ENCODE peak calls at places on chromosomes 11 and 22, in seven cellular contexts. C, P, B, U, L, F and A are unnamed samples.

GRCh38 chr11:10930961-10931760 is 73.3 kb upstream of the ZBED5 start:
- DNase-seq in C (peak), P (peak), B (peak), U (peak), L (peak), F (peak), A (peak)

GRCh38 chr22:44196731-44197131 is 16.0 kb downstream of the PARVG start:
- DNase-seq in C (no peak), P (no peak), B (no peak), U (no peak), L (no peak), F (no peak), A (no peak)

GRCh38 chr11:116916052-116916451 is 78.6 kb upstream of the APOA1 start:
- DNase-seq in C (no peak), P (no peak), B (no peak), U (no peak), L (no peak), F (no peak), A (no peak)

GRCh38 chr11:15653191-15653590 is 538.5 kb downstream of the INSC start:
- DNase-seq in C (no peak), P (no peak), B (no peak), U (no peak), L (no peak), F (no peak), A (no peak)

GRCh38 chr11:129143335-129143734 is 48.8 kb downstream of the ARHGAP32 start:
- DNase-seq in C (no peak), P (no peak), B (no peak), U (no peak), L (no peak), F (no peak), A (peak)

GRCh38 chr11:90222152-90222458 is 744 bp downstream of the CHORDC1 start:
- DNase-seq in C (no peak), P (no peak), B (no peak), U (no peak), L (no peak), F (no peak), A (no peak)

GRCh38 chr11:47488674-47489394 is 39.9 kb upstream of the RAPSN start:
- DNase-seq in C (no peak), P (no peak), B (no peak), U (no peak), L (no peak), F (no peak), A (no peak)

GRCh38 chr11:27722945-27723344 is 22.7 kb upstream of the BDNF start:
- DNase-seq in C (no peak), P (no peak), B (no peak), U (no peak), L (no peak), F (no peak), A (peak)

GRCh38 chr11:112644410-112645131 is 316.6 kb upstream of the NCAM1 start:
- DNase-seq in C (no peak), P (no peak), B (no peak), U (no peak), L (no peak), F (no peak), A (no peak)

GRCh38 chr22:46507451-46508390 is 29.7 kb downstream of the CELSR1 start:
- DNase-seq in C (no peak), P (no peak), B (no peak), U (no peak), L (no peak), F (no peak), A (no peak)

GRCh38 chr11:88431675-88432341 is 94.3 kb upstream of the CTSC start:
- DNase-seq in C (peak), P (no peak), B (no peak), U (no peak), L (no peak), F (no peak), A (no peak)